ENCODE peak calls at places on chromosomes 3 and 15, in eight cellular contexts. Y is IMR-90; U is activated T-helper 1 cell treated with anti-CD3 and anti-CD28 coated beads, Interleukin-2, amount 50 U/mL, for 16 hours; X is hypothalamus; I is SK-N-DZ; Z is stimulated activated CD8-positive, alpha-beta memory T cell treated with anti-CD3 and anti-CD28 coated beads, Interleukin-2, amount 100 ng/mL, for 48 hours; K is stimulated activated CD4-positive, alpha-beta T cell treated with anti-CD3 and anti-CD28 coated beads, Interleukin-4, amount 100 ng/mL, for 1 hour; S is Right ventricle myocardium superior. Q is an unnamed sample.

GRCh38 chr3:73094951-73095350 is 33.5 kb downstream of the EBLN2 start:
- DNase-seq in S (peak), I (no peak), Y (no peak), K (no peak), Z (no peak), U (no peak), X (no peak), Q (no peak)

GRCh38 chr3:14521611-14522010 is 18.5 kb downstream of the GRIP2 start:
- DNase-seq in I (no peak), U (no peak), S (no peak), Z (no peak), K (no peak), X (no peak), Y (no peak), Q (no peak)

GRCh38 chr3:152790988-152791387 is 43.9 kb upstream of the P2RY1 start:
- DNase-seq in Y (no peak), Z (no peak), U (no peak), S (no peak), X (no peak), I (no peak), K (no peak), Q (no peak)

GRCh38 chr3:118412503-118412902 is 622.1 kb downstream of the IGSF11 start:
- DNase-seq in U (no peak), X (no peak), Z (no peak), S (no peak), K (no peak), I (no peak), Y (no peak), Q (no peak)

GRCh38 chr3:171162986-171163723 is 136.6 kb upstream of the SLC2A2 start:
- DNase-seq in I (no peak), Y (no peak), K (no peak), S (no peak), Z (no peak), U (no peak), X (no peak), Q (peak)

GRCh38 chr15:48440084-48440483 is 108.9 kb downstream of the DUT start:
- DNase-seq in U (no peak), I (peak), X (no peak), K (no peak), Y (peak), S (peak), Z (no peak), Q (no peak)

GRCh38 chr3:192514081-192514753 is 213.1 kb downstream of the FGF12 start:
- DNase-seq in X (no peak), Z (no peak), K (no peak), I (no peak), U (no peak), S (no peak), Y (no peak), Q (no peak)

GRCh38 chr3:104359546-104359945 is 1007.2 kb upstream of the ALCAM start:
- DNase-seq in U (no peak), Y (peak), K (no peak), X (no peak), Z (no peak), I (no peak), S (no peak), Q (no peak)

GRCh38 chr3:149528344-149528657 is 53.8 kb downstream of the TM4SF4 start:
- DNase-seq in Z (no peak), Y (no peak), S (no peak), K (no peak), U (no peak), I (no peak), X (no peak), Q (no peak)

GRCh38 chr3:150215616-150216015 is 192.5 kb upstream of the TSC22D2 start:
- DNase-seq in Y (peak), Z (no peak), S (no peak), U (no peak), I (no peak), X (no peak), K (no peak), Q (no peak)

GRCh38 chr3:14552041-14552648 is 12.0 kb upstream of the GRIP2 start:
- DNase-seq in Y (no peak), K (no peak), X (no peak), I (no peak), U (no peak), Z (no peak), S (no peak), Q (no peak)

GRCh38 chr3:37309945-37310665 is 135.7 kb upstream of the LRRFIP2 start:
- DNase-seq in Y (no peak), K (no peak), I (no peak), X (no peak), Z (no peak), U (no peak), S (no peak), Q (no peak)

GRCh38 chr15:91385301-91385700 is 285.2 kb downstream of the SV2B start:
- DNase-seq in Z (no peak), I (no peak), K (no peak), Y (no peak), U (no peak), S (no peak), X (no peak), Q (no peak)

GRCh38 chr3:133532951-133533350 is 40.5 kb upstream of the CDV3 start:
- DNase-seq in I (no peak), Z (no peak), Y (peak), X (no peak), K (no peak), U (no peak), S (no peak), Q (no peak)

GRCh38 chr3:44339181-44339741 is 695 bp downstream of the TCAIM start:
- DNase-seq in Z (no peak), I (no peak), X (no peak), K (no peak), Y (no peak), U (no peak), S (no peak), Q (no peak)

GRCh38 chr3:17258823-17259436 is 374.2 kb downstream of the PLCL2 start:
- DNase-seq in S (no peak), U (no peak), I (peak), X (no peak), Y (peak), K (no peak), Z (no peak), Q (peak)

GRCh38 chr3:125959317-125960065 is 9.5 kb upstream of the ROPN1B start:
- DNase-seq in I (no peak), Y (no peak), X (no peak), U (no peak), Z (no peak), K (no peak), S (peak), Q (no peak)

GRCh38 chr3:10515884-10516495 is 10.6 kb upstream of the ATP2B2 start:
- DNase-seq in X (no peak), U (no peak), I (no peak), K (no peak), Y (no peak), Z (no peak), S (no peak), Q (no peak)

GRCh38 chr3:195073866-195074860 is 196.8 kb downstream of the XXYLT1 start:
- DNase-seq in I (no peak), U (no peak), K (no peak), Z (no peak), X (no peak), S (no peak), Y (no peak), Q (no peak)

GRCh38 chr15:69604050-69604378 is 151.4 kb downstream of the RPLP1 start:
- DNase-seq in U (no peak), I (no peak), Y (no peak), K (no peak), X (no peak), S (no peak), Z (no peak), Q (peak)